ENCODE peak calls at places on chromosomes 13 and 19, in seven cellular contexts. Q is PC-9; J is CD8-positive, alpha-beta memory T cell; U is ovary; C is mammary epithelial cell; L is stomach; E is effector memory CD4-positive, alpha-beta T cell. I is an unnamed sample. For H3K4me1, the result is how much of the 10 kb centered on the place peaks cover.

GRCh38 chr13:35496761-35497386 is 20.4 kb upstream of the MAB21L1 start:
- DNase-seq in Q (no peak), J (no peak), U (no peak), C (no peak), L (no peak), E (no peak), I (no peak)

GRCh38 chr19:3809881-3810707 is 23.9 kb upstream of the MATK start:
- DNase-seq in Q (no peak), J (no peak), U (no peak), C (no peak), L (no peak), E (no peak), I (no peak)

GRCh38 chr19:16791942-16792341 is 37.3 kb upstream of the SIN3B start:
- DNase-seq in Q (no peak), J (no peak), U (no peak), C (no peak), L (no peak), E (no peak), I (no peak)

GRCh38 chr19:8161135-8161646 is 11.8 kb upstream of the FBN3 start:
- DNase-seq in Q (no peak), J (no peak), U (no peak), C (peak), L (peak), E (no peak), I (no peak)

GRCh38 chr19:29381353-29382203 is 144.2 kb upstream of the VSTM2B start:
- DNase-seq in Q (no peak), J (no peak), U (no peak), C (no peak), L (no peak), E (no peak), I (peak)

GRCh38 chr13:106493569-106493968 is 41.9 kb downstream of the EFNB2 start:
- DNase-seq in Q (no peak), J (no peak), U (no peak), C (no peak), L (no peak), E (no peak), I (no peak)

GRCh38 chr13:41107584-41108014 is 25.0 kb downstream of the KBTBD6 start:
- DNase-seq in Q (no peak), J (no peak), U (no peak), C (no peak), L (no peak), E (no peak), I (no peak)

GRCh38 chr13:91308299-91308698 is 39.2 kb upstream of the MIR17HG start:
- DNase-seq in Q (no peak), J (no peak), U (no peak), C (no peak), L (no peak), E (no peak), I (no peak)

GRCh38 chr19:29337029-29337428 is 124.1 kb upstream of the UQCRFS1 start:
- DNase-seq in Q (no peak), J (no peak), U (no peak), C (no peak), L (no peak), E (no peak), I (no peak)

GRCh38 chr19:10085641-10086031 is 481 bp upstream of the SHFL start:
- DNase-seq in Q (no peak), J (no peak), U (peak), C (no peak), L (no peak), E (no peak), I (no peak)

GRCh38 chr13:66927562-66927961 is 302.6 kb downstream of the PCDH9 start:
- DNase-seq in Q (no peak), J (no peak), U (no peak), C (peak), L (no peak), E (no peak), I (no peak)

GRCh38 chr19:24086974-24087595 is at the start of gene ZNF254:
- DNase-seq in Q (peak), J (peak), U (peak), C (peak), L (peak), E (peak), I (peak)

GRCh38 chr13:25149670-25150069 is 22.4 kb downstream of the AMER2 start:
- DNase-seq in Q (no peak), J (no peak), U (no peak), C (no peak), L (no peak), E (no peak), I (no peak)

GRCh38 chr13:25148005-25148798 is 23.9 kb downstream of the AMER2 start:
- DNase-seq in Q (no peak), J (no peak), U (no peak), C (no peak), L (no peak), E (no peak), I (no peak)

GRCh38 chr13:25141042-25141441 is 31.0 kb downstream of the AMER2 start:
- DNase-seq in Q (no peak), J (no peak), U (no peak), C (no peak), L (no peak), E (no peak), I (no peak)

GRCh38 chr13:25143693-25144092 is 28.4 kb downstream of the AMER2 start:
- DNase-seq in Q (no peak), J (no peak), U (no peak), C (no peak), L (no peak), E (no peak), I (no peak)
- H3K4me3 ChIP-seq in Q (no peak), J (no peak), U (no peak), C (no peak), L (no peak), E (no peak), I (no peak)

GRCh38 chr19:46787040-46787330 is 1.4 kb downstream of the SLC1A5 start:
- DNase-seq in Q (no peak), J (no peak), U (no peak), C (no peak), L (no peak), E (no peak), I (no peak)

GRCh38 chr19:46788101-46788967 is at the start of gene SLC1A5:
- DNase-seq in Q (peak), J (peak), U (peak), C (peak), L (peak), E (peak), I (peak)

GRCh38 chr19:46786236-46787039 is 2.0 kb downstream of the SLC1A5 start:
- DNase-seq in Q (peak), J (peak), U (peak), C (peak), L (peak), E (peak), I (peak)

GRCh38 chr19:46788968-46789338 is 559 bp upstream of the SLC1A5 start:
- DNase-seq in Q (no peak), J (no peak), U (no peak), C (no peak), L (no peak), E (no peak), I (no peak)

DNA sequence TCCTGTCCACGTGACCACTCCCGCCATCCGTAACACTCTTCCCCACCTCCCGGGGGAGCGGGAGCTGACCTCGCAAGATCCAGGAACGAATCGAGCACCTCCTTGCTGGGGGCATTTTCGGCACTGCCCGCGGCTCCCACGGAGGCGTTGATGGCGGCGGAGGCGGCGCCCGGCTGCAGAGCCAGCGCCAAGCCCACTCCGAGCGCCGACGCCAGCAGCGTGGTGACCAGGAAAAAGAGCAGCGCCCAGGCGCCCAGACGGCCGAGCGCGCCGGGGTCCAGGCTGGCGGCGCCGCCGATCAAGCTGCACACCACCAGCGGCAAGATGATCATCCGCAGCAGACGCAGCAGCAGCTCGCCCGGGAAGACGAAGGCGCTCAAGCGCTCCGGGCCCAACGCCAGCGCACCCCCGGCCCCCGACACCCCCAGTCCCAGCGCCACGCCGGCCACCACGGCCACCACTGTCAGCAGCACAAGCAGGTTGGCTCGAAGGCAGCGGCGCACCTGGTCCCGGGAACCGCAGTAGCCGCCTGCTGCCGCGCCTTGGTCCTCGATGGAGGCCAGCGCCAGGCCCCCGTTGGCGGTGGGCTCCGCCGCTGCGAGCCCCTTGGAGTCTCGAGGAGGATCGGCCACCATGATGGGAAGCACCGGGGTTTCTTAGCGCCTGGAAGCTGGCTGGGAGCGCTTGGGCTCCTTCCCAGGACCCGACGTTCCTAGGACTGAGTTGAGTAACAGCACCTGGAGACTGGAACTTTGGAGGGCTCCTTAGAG is 878 bp downstream of the SLC1A5 start:
- DNase-seq in Q (peak), J (no peak), U (peak), C (peak), L (peak), E (peak), I (peak)
- H3K4me1 ChIP-seq in Q (under half), J (half or more), U (under half), C (under half), L (half or more), E (under half), I (under half)

GRCh38 chr19:55305491-55305890 is 19.6 kb downstream of the TMEM150B start:
- DNase-seq in Q (peak), J (peak), U (peak), C (peak), L (peak), E (peak), I (no peak)
- H3K4me3 ChIP-seq in Q (no peak), J (no peak), U (no peak), C (no peak), L (no peak), E (no peak), I (no peak)

GRCh38 chr13:113495494-113496251 is 5.2 kb upstream of the DCUN1D2 start:
- DNase-seq in Q (no peak), J (no peak), U (no peak), C (no peak), L (no peak), E (no peak), I (no peak)
- H3K4me1 ChIP-seq in Q (under half), J (under half), U (under half), C (under half), L (half or more), E (under half), I (under half)

GRCh38 chr13:62388515-62388914 is 972.9 kb upstream of the PCDH20 start:
- DNase-seq in Q (no peak), J (no peak), U (no peak), C (no peak), L (no peak), E (no peak), I (no peak)
- H3K4me3 ChIP-seq in Q (no peak), J (no peak), U (no peak), C (no peak), L (no peak), E (no peak), I (no peak)

DNA sequence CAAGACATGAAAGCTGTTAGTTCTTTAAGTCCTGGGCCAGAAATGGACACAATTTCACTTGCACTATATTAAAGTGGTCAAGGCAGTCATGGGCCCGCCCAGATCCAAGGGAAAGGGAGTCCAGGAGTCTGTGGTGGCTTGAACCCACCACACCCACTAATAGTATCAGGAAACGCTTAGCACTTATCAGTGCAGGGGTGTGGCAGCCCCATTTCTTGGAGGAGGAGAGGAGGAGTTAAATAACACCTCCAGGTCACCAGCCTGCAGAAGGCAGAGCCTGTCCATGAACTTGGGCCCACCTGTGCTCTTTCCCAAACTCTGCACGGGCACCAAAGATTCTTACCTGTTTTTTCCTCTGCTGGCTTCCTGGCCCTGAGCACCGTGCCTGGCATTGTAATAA is 5.4 kb upstream of the NTN5 start:
- DNase-seq in Q (peak), J (no peak), U (no peak), C (no peak), L (peak), E (no peak), I (no peak)
- H3K4me1 ChIP-seq in Q (under half), J (under half), U (under half), C (under half), L (under half), E (under half), I (under half)

DNA sequence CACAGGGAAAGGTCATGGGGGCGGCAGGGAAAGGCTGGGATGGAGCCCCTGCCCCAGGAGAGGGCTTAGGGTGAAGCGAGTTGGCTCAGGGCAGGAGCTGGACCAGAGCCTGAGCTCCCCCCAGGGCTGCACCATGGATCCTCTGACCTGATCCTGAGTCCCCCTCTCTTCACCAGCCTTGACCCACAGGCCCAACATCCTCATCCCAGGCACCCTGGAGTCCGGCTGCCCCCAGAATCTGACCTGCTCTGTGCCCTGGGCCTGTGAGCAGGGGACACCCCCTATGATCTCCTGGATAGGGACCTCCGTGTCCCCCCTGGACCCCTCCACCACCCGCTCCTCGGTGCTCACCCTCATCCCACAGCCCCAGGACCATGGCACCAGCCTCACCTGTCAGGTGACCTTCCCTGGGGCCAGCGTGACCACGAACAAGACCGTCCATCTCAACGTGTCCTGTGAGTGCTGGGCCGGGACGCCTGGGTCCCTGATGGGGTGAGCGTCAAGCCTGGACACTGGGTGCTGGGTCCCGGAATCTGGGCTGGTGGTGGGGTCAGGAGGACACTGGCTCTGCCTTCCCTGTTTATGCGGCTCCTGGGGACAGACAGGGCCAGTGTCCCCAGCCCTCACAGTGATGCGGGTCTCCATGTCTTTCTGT is 842 bp downstream of the SIGLEC9 start:
- DNase-seq in Q (no peak), J (no peak), U (no peak), C (no peak), L (no peak), E (no peak), I (no peak)
- H3K4me3 ChIP-seq in Q (no peak), J (peak), U (no peak), C (no peak), L (peak), E (no peak), I (no peak)

GRCh38 chr19:37936886-37937285 is 29.9 kb downstream of the SIPA1L3 start:
- DNase-seq in Q (no peak), J (no peak), U (no peak), C (no peak), L (no peak), E (no peak), I (no peak)

GRCh38 chr19:37933965-37934364 is 27.0 kb downstream of the SIPA1L3 start:
- DNase-seq in Q (no peak), J (no peak), U (no peak), C (peak), L (peak), E (no peak), I (peak)

GRCh38 chr19:37936166-37936565 is 29.2 kb downstream of the SIPA1L3 start:
- DNase-seq in Q (no peak), J (no peak), U (no peak), C (no peak), L (peak), E (no peak), I (no peak)

GRCh38 chr19:37932985-37933953 is 26.3 kb downstream of the SIPA1L3 start:
- DNase-seq in Q (peak), J (no peak), U (no peak), C (peak), L (peak), E (no peak), I (peak)

GRCh38 chr19:37935341-37935740 is 28.3 kb downstream of the SIPA1L3 start:
- DNase-seq in Q (no peak), J (no peak), U (no peak), C (no peak), L (no peak), E (no peak), I (no peak)
- H3K4me1 ChIP-seq in Q (half or more), J (under half), U (under half), C (under half), L (half or more), E (under half), I (under half)

GRCh38 chr13:20686167-20686566 is 17.3 kb upstream of the IL17D start:
- DNase-seq in Q (no peak), J (no peak), U (no peak), C (no peak), L (no peak), E (no peak), I (no peak)

GRCh38 chr13:20685042-20685441 is 18.5 kb upstream of the IL17D start:
- DNase-seq in Q (no peak), J (no peak), U (no peak), C (no peak), L (no peak), E (no peak), I (no peak)

GRCh38 chr13:20686863-20687579 is 16.5 kb upstream of the IL17D start:
- DNase-seq in Q (no peak), J (no peak), U (no peak), C (no peak), L (no peak), E (no peak), I (no peak)

GRCh38 chr13:20691616-20692015 is 11.9 kb upstream of the IL17D start:
- DNase-seq in Q (no peak), J (no peak), U (no peak), C (no peak), L (no peak), E (no peak), I (no peak)

GRCh38 chr13:20689291-20689690 is 14.2 kb upstream of the IL17D start:
- DNase-seq in Q (no peak), J (no peak), U (no peak), C (no peak), L (no peak), E (no peak), I (no peak)
- H3K4me3 ChIP-seq in Q (no peak), J (no peak), U (no peak), C (no peak), L (no peak), E (no peak), I (no peak)

I was measured in kidney.